ENCODE peak calls at places on chromosomes 3 and 15, in seven cellular contexts. One of them, this sample, is unnamed.

GRCh38 chr15:82730022-82730530 is 20.4 kb upstream of the AP3B2 start:
- DNase-seq in naive thymus-derived CD4-positive, alpha-beta T cell: no peak
- DNase-seq in HTR-8/SVneo: no peak
- DNase-seq in transverse colon: no peak
- DNase-seq in suprapubic skin: no peak
- DNase-seq in T-helper 2 cell: no peak
- DNase-seq in left ventricle myocardium inferior: no peak
- DNase-seq in this sample: no peak

GRCh38 chr3:16168211-16168610 is 6.3 kb upstream of the GALNT15 start:
- DNase-seq in naive thymus-derived CD4-positive, alpha-beta T cell: no peak
- DNase-seq in HTR-8/SVneo: no peak
- DNase-seq in transverse colon: no peak
- DNase-seq in suprapubic skin: no peak
- DNase-seq in T-helper 2 cell: no peak
- DNase-seq in left ventricle myocardium inferior: no peak
- DNase-seq in this sample: no peak

GRCh38 chr15:66481107-66481856 is 16.3 kb downstream of the SNAPC5 start:
- DNase-seq in naive thymus-derived CD4-positive, alpha-beta T cell: no peak
- DNase-seq in HTR-8/SVneo: no peak
- DNase-seq in transverse colon: no peak
- DNase-seq in suprapubic skin: no peak
- DNase-seq in T-helper 2 cell: no peak
- DNase-seq in left ventricle myocardium inferior: no peak
- DNase-seq in this sample: no peak

GRCh38 chr15:87477759-87478687 is 778.5 kb downstream of the NTRK3 start:
- DNase-seq in naive thymus-derived CD4-positive, alpha-beta T cell: no peak
- DNase-seq in HTR-8/SVneo: peak; percentile 10
- DNase-seq in transverse colon: no peak
- DNase-seq in suprapubic skin: no peak
- DNase-seq in T-helper 2 cell: no peak
- DNase-seq in left ventricle myocardium inferior: no peak
- DNase-seq in this sample: no peak

GRCh38 chr15:69976366-69976994 is 121.2 kb downstream of the TLE3 start:
- DNase-seq in naive thymus-derived CD4-positive, alpha-beta T cell: peak; percentile 53
- DNase-seq in HTR-8/SVneo: peak; percentile 41
- DNase-seq in transverse colon: peak; percentile 29
- DNase-seq in suprapubic skin: no peak
- DNase-seq in T-helper 2 cell: no peak
- DNase-seq in left ventricle myocardium inferior: no peak
- DNase-seq in this sample: no peak

GRCh38 chr15:100786901-100787566 is 92.6 kb upstream of the ALDH1A3 start:
- DNase-seq in naive thymus-derived CD4-positive, alpha-beta T cell: no peak
- DNase-seq in HTR-8/SVneo: no peak
- DNase-seq in transverse colon: no peak
- DNase-seq in suprapubic skin: peak; percentile 64
- DNase-seq in T-helper 2 cell: no peak
- DNase-seq in left ventricle myocardium inferior: no peak
- DNase-seq in this sample: no peak

GRCh38 chr15:41254560-41254959 is 23.5 kb downstream of the CHP1 start:
- DNase-seq in naive thymus-derived CD4-positive, alpha-beta T cell: no peak
- DNase-seq in HTR-8/SVneo: no peak
- DNase-seq in transverse colon: no peak
- DNase-seq in suprapubic skin: no peak
- DNase-seq in T-helper 2 cell: no peak
- DNase-seq in left ventricle myocardium inferior: no peak
- DNase-seq in this sample: no peak

GRCh38 chr15:71115567-71116351 is 488 bp downstream of the THSD4 start:
- DNase-seq in naive thymus-derived CD4-positive, alpha-beta T cell: no peak
- DNase-seq in HTR-8/SVneo: peak; percentile 51
- DNase-seq in transverse colon: peak; percentile 71
- DNase-seq in suprapubic skin: no peak
- DNase-seq in T-helper 2 cell: no peak
- DNase-seq in left ventricle myocardium inferior: peak; percentile 56
- DNase-seq in this sample: peak; percentile 74

GRCh38 chr3:12471228-12471627 is 13.1 kb upstream of the TSEN2 start:
- DNase-seq in naive thymus-derived CD4-positive, alpha-beta T cell: no peak
- DNase-seq in HTR-8/SVneo: peak; percentile 47
- DNase-seq in transverse colon: peak; percentile 36
- DNase-seq in suprapubic skin: no peak
- DNase-seq in T-helper 2 cell: no peak
- DNase-seq in left ventricle myocardium inferior: no peak
- DNase-seq in this sample: peak; percentile 39

GRCh38 chr3:52262447-52262846 is 16.0 kb downstream of the WDR82 start:
- DNase-seq in naive thymus-derived CD4-positive, alpha-beta T cell: no peak
- DNase-seq in HTR-8/SVneo: no peak
- DNase-seq in transverse colon: no peak
- DNase-seq in suprapubic skin: no peak
- DNase-seq in T-helper 2 cell: no peak
- DNase-seq in left ventricle myocardium inferior: no peak
- DNase-seq in this sample: no peak

GRCh38 chr3:161915283-161915682 is 418.7 kb downstream of the OTOL1 start:
- DNase-seq in naive thymus-derived CD4-positive, alpha-beta T cell: no peak
- DNase-seq in HTR-8/SVneo: no peak
- DNase-seq in transverse colon: no peak
- DNase-seq in suprapubic skin: no peak
- DNase-seq in T-helper 2 cell: no peak
- DNase-seq in left ventricle myocardium inferior: no peak
- DNase-seq in this sample: no peak

GRCh38 chr3:62768896-62769295 is 106.3 kb downstream of the CADPS start:
- DNase-seq in naive thymus-derived CD4-positive, alpha-beta T cell: no peak
- DNase-seq in HTR-8/SVneo: no peak
- DNase-seq in transverse colon: no peak
- DNase-seq in suprapubic skin: no peak
- DNase-seq in T-helper 2 cell: no peak
- DNase-seq in left ventricle myocardium inferior: no peak
- DNase-seq in this sample: no peak

GRCh38 chr3:63961891-63962290 is 49.7 kb upstream of the SCAANT1 start:
- DNase-seq in naive thymus-derived CD4-positive, alpha-beta T cell: peak; percentile 69
- DNase-seq in HTR-8/SVneo: no peak
- DNase-seq in transverse colon: no peak
- DNase-seq in suprapubic skin: no peak
- DNase-seq in T-helper 2 cell: peak; percentile 29
- DNase-seq in left ventricle myocardium inferior: no peak
- DNase-seq in this sample: no peak

GRCh38 chr3:122088519-122088918 is 33.4 kb downstream of the CD86 start:
- DNase-seq in naive thymus-derived CD4-positive, alpha-beta T cell: no peak
- DNase-seq in HTR-8/SVneo: no peak
- DNase-seq in transverse colon: no peak
- DNase-seq in suprapubic skin: no peak
- DNase-seq in T-helper 2 cell: no peak
- DNase-seq in left ventricle myocardium inferior: no peak
- DNase-seq in this sample: no peak

GRCh38 chr3:62070891-62071290 is 302.5 kb downstream of the FEZF2 start:
- DNase-seq in naive thymus-derived CD4-positive, alpha-beta T cell: no peak
- DNase-seq in HTR-8/SVneo: no peak
- DNase-seq in transverse colon: no peak
- DNase-seq in suprapubic skin: no peak
- DNase-seq in T-helper 2 cell: no peak
- DNase-seq in left ventricle myocardium inferior: no peak
- DNase-seq in this sample: no peak

GRCh38 chr15:56736308-56736707 is 3.0 kb upstream of the ZNF280D start:
- DNase-seq in naive thymus-derived CD4-positive, alpha-beta T cell: no peak
- DNase-seq in HTR-8/SVneo: no peak
- DNase-seq in transverse colon: no peak
- DNase-seq in suprapubic skin: no peak
- DNase-seq in T-helper 2 cell: no peak
- DNase-seq in left ventricle myocardium inferior: no peak
- DNase-seq in this sample: no peak

GRCh38 chr3:98601180-98601579 is 7.8 kb upstream of the CPOX start:
- DNase-seq in naive thymus-derived CD4-positive, alpha-beta T cell: no peak
- DNase-seq in HTR-8/SVneo: no peak
- DNase-seq in transverse colon: no peak
- DNase-seq in suprapubic skin: no peak
- DNase-seq in T-helper 2 cell: no peak
- DNase-seq in left ventricle myocardium inferior: no peak
- DNase-seq in this sample: no peak

GRCh38 chr3:138946554-138947302 is at the start of the genes FOXL2 and FOXL2NB:
- DNase-seq in naive thymus-derived CD4-positive, alpha-beta T cell: no peak
- DNase-seq in HTR-8/SVneo: no peak
- DNase-seq in transverse colon: no peak
- DNase-seq in suprapubic skin: peak; percentile 76
- DNase-seq in T-helper 2 cell: no peak
- DNase-seq in left ventricle myocardium inferior: no peak
- DNase-seq in this sample: peak; percentile 22

GRCh38 chr15:62617741-62618140 is 424.8 kb upstream of the TPM1 start:
- DNase-seq in naive thymus-derived CD4-positive, alpha-beta T cell: no peak
- DNase-seq in HTR-8/SVneo: no peak
- DNase-seq in transverse colon: no peak
- DNase-seq in suprapubic skin: no peak
- DNase-seq in T-helper 2 cell: no peak
- DNase-seq in left ventricle myocardium inferior: no peak
- DNase-seq in this sample: no peak